ENCODE peak calls at places on chromosomes 16 and 17, in four cellular contexts. G, I, J and Y are unnamed samples.

GRCh38 chr16:88381820-88382451 is 823 bp upstream of the ZNF469 start:
- DNase-seq in J (no peak), G (no peak), I (peak), Y (no peak)

GRCh38 chr16:27284865-27285675 is 16.5 kb upstream of the NSMCE1 start:
- DNase-seq in J (no peak), I (no peak), G (no peak), Y (no peak)

GRCh38 chr17:74677558-74678466 is 34.9 kb downstream of the CD300LF start:
- DNase-seq in I (peak), J (peak), G (no peak), Y (peak)

GRCh38 chr16:53817117-53817516 is 113.2 kb downstream of the FTO start:
- DNase-seq in G (peak), J (peak), I (peak), Y (peak)

GRCh38 chr17:81307636-81308035 is 12.5 kb upstream of the SLC38A10 start:
- DNase-seq in I (no peak), G (no peak), J (no peak), Y (no peak)

GRCh38 chr17:14772776-14773175 is 471.9 kb downstream of the HS3ST3B1 start:
- DNase-seq in G (no peak), J (no peak), I (no peak), Y (no peak)

GRCh38 chr16:86078121-86078600 is 179.2 kb downstream of the IRF8 start:
- DNase-seq in J (no peak), I (no peak), G (no peak), Y (no peak)

GRCh38 chr17:62782730-62783260 is 25.3 kb downstream of the MARCHF10 start:
- DNase-seq in G (no peak), J (no peak), I (no peak), Y (no peak)

GRCh38 chr16:87580855-87581261 is 21.4 kb upstream of the JPH3 start:
- DNase-seq in I (no peak), G (peak), J (peak), Y (peak)

GRCh38 chr17:57210224-57210553 is 46.1 kb upstream of the MSI2 start:
- DNase-seq in J (no peak), G (peak), I (no peak), Y (no peak)

GRCh38 chr17:77400445-77400870 is 259.7 kb downstream of the SEC14L1 start:
- DNase-seq in G (no peak), J (no peak), I (no peak), Y (no peak)

GRCh38 chr16:6862058-6862457 is 470.6 kb upstream of the RBFOX1 start:
- DNase-seq in J (no peak), I (no peak), G (no peak), Y (no peak)

GRCh38 chr16:714558-715447 is at the start of gene METRN:
- DNase-seq in J (peak), I (peak), G (peak), Y (peak)
- H3K4me3 ChIP-seq in J (peak), I (peak), G (peak), Y (peak)

DNA sequence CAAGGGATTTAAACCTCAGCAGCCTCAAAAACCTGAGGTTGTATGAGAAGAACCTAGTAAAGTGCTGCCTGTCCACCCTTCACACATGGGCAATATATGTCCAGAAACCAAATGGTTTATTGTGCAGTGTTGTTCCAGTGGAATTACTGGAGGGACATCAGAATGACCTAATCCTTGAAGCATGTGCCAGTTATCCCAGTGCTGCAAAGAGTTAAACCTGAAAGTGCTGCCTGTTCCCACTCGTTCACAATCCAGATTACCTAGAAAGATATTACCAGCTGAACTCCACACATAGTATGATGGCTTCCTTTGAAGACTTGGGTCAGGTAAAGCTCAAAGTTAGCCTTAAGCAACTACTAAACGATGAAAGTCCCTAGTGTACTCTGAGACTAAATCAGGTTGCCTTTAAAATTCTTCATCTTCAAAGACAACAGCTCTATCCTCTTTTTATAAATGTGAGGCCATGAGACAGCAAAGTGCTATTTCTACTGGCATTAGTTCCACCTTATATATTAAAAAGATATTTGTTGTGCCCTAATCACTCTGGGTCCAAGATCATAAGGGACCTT is 133.1 kb downstream of the SNX11 start:
- DNase-seq in J (peak), I (no peak), G (peak), Y (peak)
- H3K4me3 ChIP-seq in J (no peak), I (no peak), G (no peak), Y (no peak)

GRCh38 chr17:6078370-6078950 is 8.3 kb downstream of the WSCD1 start:
- DNase-seq in G (no peak), J (no peak), I (no peak), Y (no peak)

GRCh38 chr17:6079960-6080359 is 9.8 kb downstream of the WSCD1 start:
- DNase-seq in J (no peak), G (no peak), I (no peak), Y (no peak)

GRCh38 chr17:6080711-6081430 is 10.7 kb downstream of the WSCD1 start:
- DNase-seq in G (no peak), I (no peak), J (no peak), Y (no peak)

GRCh38 chr17:6077746-6078145 is 7.6 kb downstream of the WSCD1 start:
- DNase-seq in I (no peak), J (no peak), G (no peak), Y (no peak)

DNA sequence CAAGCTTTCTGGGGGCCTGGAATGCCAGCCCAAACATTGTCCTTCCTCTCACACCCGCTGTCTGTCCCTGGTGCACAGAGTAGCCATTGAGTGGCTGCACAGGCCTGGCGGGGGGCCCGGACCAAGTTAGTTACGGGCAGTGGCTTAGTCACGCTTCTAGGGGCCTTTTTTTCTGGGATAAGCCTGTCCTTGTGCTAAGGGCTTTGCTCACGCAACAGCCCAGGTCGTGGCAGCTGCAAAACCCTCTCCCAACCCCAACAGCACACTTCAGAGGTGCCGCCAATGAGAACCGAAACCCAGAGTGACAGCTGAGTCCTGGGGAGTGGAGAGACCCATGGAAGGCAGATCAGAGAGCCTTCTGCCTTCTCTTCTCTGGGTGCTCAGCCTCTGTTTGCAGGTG is 9.0 kb downstream of the WSCD1 start:
- DNase-seq in J (no peak), G (no peak), I (no peak), Y (no peak)
- H3K4me3 ChIP-seq in J (no peak), G (no peak), I (no peak), Y (no peak)

DNA sequence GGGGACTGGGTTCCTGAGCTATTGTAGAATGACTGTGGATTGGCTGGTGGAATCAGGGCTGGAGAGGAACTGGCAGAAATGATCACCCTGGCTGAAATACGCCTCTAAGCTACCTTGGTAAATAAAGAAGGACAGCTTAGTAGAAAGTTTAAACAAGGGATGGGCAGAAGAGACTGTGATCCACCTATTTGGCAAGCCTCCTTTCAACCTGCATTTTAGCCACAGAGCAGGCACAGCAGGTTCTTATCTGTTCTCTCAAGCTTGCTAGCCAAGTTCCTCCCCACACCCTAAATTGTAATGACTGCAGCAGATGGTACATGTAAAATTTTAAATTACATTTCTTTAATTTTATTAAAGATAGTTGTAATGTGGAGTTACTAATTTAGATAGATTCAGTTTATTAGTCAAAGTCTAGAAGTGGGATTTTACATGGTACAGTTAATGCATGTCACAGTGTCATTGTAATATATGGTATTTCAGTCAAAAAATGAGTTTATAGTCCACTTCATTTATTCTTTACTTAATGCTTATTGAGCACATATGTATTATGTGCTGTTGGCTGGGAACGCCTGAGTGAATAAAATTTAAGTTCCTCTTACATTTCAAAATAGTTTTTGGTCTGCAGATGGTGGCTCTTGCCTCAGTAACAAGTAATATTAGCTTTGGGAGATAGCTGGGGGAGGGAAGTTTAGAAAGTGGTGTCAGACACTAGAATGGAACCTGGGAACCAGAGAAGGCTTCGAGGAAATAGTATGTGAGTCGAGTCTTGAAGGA is 11.2 kb downstream of the EPN2 start:
- DNase-seq in G (no peak), I (no peak), J (no peak), Y (no peak)
- H3K4me3 ChIP-seq in G (no peak), I (no peak), J (no peak), Y (no peak)